ENCODE peak calls at places on chromosome 17, in ten cellular contexts. One of them, this sample, is unnamed.

GRCh38 chr17:72608436-72608835 is 484.1 kb downstream of the SLC39A11 start:
- DNase-seq in T-cell: no peak
- DNase-seq in AG08395: no peak
- DNase-seq in HFFc6: no peak
- DNase-seq in retinal pigment epithelial cell: no peak
- DNase-seq in astrocyte: no peak
- DNase-seq in hypothalamus: no peak
- DNase-seq in pancreas: no peak
- DNase-seq in left cardiac atrium: no peak
- DNase-seq in NCI-H187 treated with DMSO at 0.1 percent for 48 hours: no peak
- DNase-seq in this sample: no peak

GRCh38 chr17:43857141-43857540 is 10.2 kb downstream of the CD300LG start:
- DNase-seq in hypothalamus: no peak
- DNase-seq in HFFc6: no peak
- DNase-seq in left cardiac atrium: no peak
- DNase-seq in NCI-H187 treated with DMSO at 0.1 percent for 48 hours: no peak
- DNase-seq in AG08395: no peak
- DNase-seq in T-cell: no peak
- DNase-seq in astrocyte: no peak
- DNase-seq in pancreas: no peak
- DNase-seq in retinal pigment epithelial cell: no peak
- DNase-seq in this sample: no peak

GRCh38 chr17:1553354-1554266 is 9.0 kb downstream of the PITPNA start:
- DNase-seq in left cardiac atrium: no peak
- DNase-seq in pancreas: no peak
- DNase-seq in astrocyte: no peak
- DNase-seq in retinal pigment epithelial cell: no peak
- DNase-seq in AG08395: no peak
- DNase-seq in hypothalamus: no peak
- DNase-seq in T-cell: no peak
- DNase-seq in NCI-H187 treated with DMSO at 0.1 percent for 48 hours: no peak
- DNase-seq in HFFc6: no peak
- DNase-seq in this sample: no peak

GRCh38 chr17:75069783-75070182 is 18.0 kb upstream of the SLC16A5 start:
- DNase-seq in NCI-H187 treated with DMSO at 0.1 percent for 48 hours: no peak
- DNase-seq in HFFc6: peak; percentile 55
- DNase-seq in AG08395: peak; percentile 56
- DNase-seq in pancreas: no peak
- DNase-seq in hypothalamus: no peak
- DNase-seq in T-cell: no peak
- DNase-seq in retinal pigment epithelial cell: no peak
- DNase-seq in astrocyte: no peak
- DNase-seq in left cardiac atrium: no peak
- DNase-seq in this sample: no peak

GRCh38 chr17:37069087-37069486 is 120.3 kb downstream of the AATF start:
- DNase-seq in retinal pigment epithelial cell: no peak
- DNase-seq in NCI-H187 treated with DMSO at 0.1 percent for 48 hours: no peak
- DNase-seq in hypothalamus: no peak
- DNase-seq in HFFc6: no peak
- DNase-seq in AG08395: no peak
- DNase-seq in left cardiac atrium: no peak
- DNase-seq in astrocyte: no peak
- DNase-seq in T-cell: no peak
- DNase-seq in pancreas: no peak
- DNase-seq in this sample: no peak

GRCh38 chr17:18974407-18975149 is 22.6 kb downstream of the SLC5A10 start:
- DNase-seq in astrocyte: peak; percentile 22
- DNase-seq in pancreas: no peak
- DNase-seq in HFFc6: peak; percentile 20
- DNase-seq in T-cell: no peak
- DNase-seq in left cardiac atrium: no peak
- DNase-seq in NCI-H187 treated with DMSO at 0.1 percent for 48 hours: no peak
- DNase-seq in retinal pigment epithelial cell: no peak
- DNase-seq in AG08395: peak; percentile 26
- DNase-seq in hypothalamus: no peak
- DNase-seq in this sample: no peak

GRCh38 chr17:35084987-35085386 is 21.5 kb upstream of the RFFL start:
- DNase-seq in AG08395: peak; percentile 17
- DNase-seq in astrocyte: peak; percentile 76
- DNase-seq in left cardiac atrium: no peak
- DNase-seq in HFFc6: peak; percentile 55
- DNase-seq in T-cell: no peak
- DNase-seq in retinal pigment epithelial cell: no peak
- DNase-seq in pancreas: no peak
- DNase-seq in NCI-H187 treated with DMSO at 0.1 percent for 48 hours: no peak
- DNase-seq in hypothalamus: no peak
- DNase-seq in this sample: no peak

GRCh38 chr17:27565874-27566672 is 64.9 kb upstream of the LGALS9 start:
- DNase-seq in NCI-H187 treated with DMSO at 0.1 percent for 48 hours: no peak
- DNase-seq in left cardiac atrium: no peak
- DNase-seq in AG08395: no peak
- DNase-seq in hypothalamus: no peak
- DNase-seq in retinal pigment epithelial cell: no peak
- DNase-seq in astrocyte: peak; percentile 69
- DNase-seq in T-cell: no peak
- DNase-seq in pancreas: no peak
- DNase-seq in HFFc6: no peak
- DNase-seq in this sample: no peak

GRCh38 chr17:65018612-65019290 is 37.8 kb downstream of the GNA13 start:
- DNase-seq in HFFc6: no peak
- DNase-seq in left cardiac atrium: no peak
- DNase-seq in retinal pigment epithelial cell: no peak
- DNase-seq in T-cell: no peak
- DNase-seq in AG08395: no peak
- DNase-seq in pancreas: no peak
- DNase-seq in NCI-H187 treated with DMSO at 0.1 percent for 48 hours: no peak
- DNase-seq in hypothalamus: no peak
- DNase-seq in astrocyte: peak; percentile 26
- DNase-seq in this sample: no peak

GRCh38 chr17:3995067-3995466 is 30.8 kb upstream of the ATP2A3 start:
- DNase-seq in T-cell: no peak
- DNase-seq in NCI-H187 treated with DMSO at 0.1 percent for 48 hours: no peak
- DNase-seq in left cardiac atrium: no peak
- DNase-seq in astrocyte: no peak
- DNase-seq in pancreas: no peak
- DNase-seq in AG08395: no peak
- DNase-seq in hypothalamus: no peak
- DNase-seq in HFFc6: no peak
- DNase-seq in retinal pigment epithelial cell: no peak
- DNase-seq in this sample: no peak

GRCh38 chr17:72254808-72255449 is 134.1 kb downstream of the SOX9 start:
- DNase-seq in pancreas: no peak
- DNase-seq in astrocyte: peak; percentile 26
- DNase-seq in retinal pigment epithelial cell: no peak
- DNase-seq in left cardiac atrium: no peak
- DNase-seq in NCI-H187 treated with DMSO at 0.1 percent for 48 hours: no peak
- DNase-seq in HFFc6: no peak
- DNase-seq in T-cell: no peak
- DNase-seq in AG08395: no peak
- DNase-seq in hypothalamus: no peak
- DNase-seq in this sample: no peak

GRCh38 chr17:81309859-81310839 is 15.0 kb upstream of the SLC38A10 start:
- DNase-seq in AG08395: no peak
- DNase-seq in NCI-H187 treated with DMSO at 0.1 percent for 48 hours: no peak
- DNase-seq in HFFc6: no peak
- DNase-seq in astrocyte: no peak
- DNase-seq in pancreas: no peak
- DNase-seq in hypothalamus: no peak
- DNase-seq in retinal pigment epithelial cell: no peak
- DNase-seq in T-cell: no peak
- DNase-seq in left cardiac atrium: no peak
- DNase-seq in this sample: no peak

GRCh38 chr17:31525801-31526549 is 134.5 kb downstream of the RAB11FIP4 start:
- DNase-seq in T-cell: no peak
- DNase-seq in NCI-H187 treated with DMSO at 0.1 percent for 48 hours: no peak
- DNase-seq in HFFc6: no peak
- DNase-seq in astrocyte: no peak
- DNase-seq in AG08395: peak; percentile 42
- DNase-seq in retinal pigment epithelial cell: no peak
- DNase-seq in pancreas: no peak
- DNase-seq in hypothalamus: no peak
- DNase-seq in left cardiac atrium: no peak
- DNase-seq in this sample: no peak